ENCODE peak calls at places on chromosomes 2 and 18, in eight cellular contexts. U is prostate gland, H is heart left ventricle, G is aorta, L is lower lobe of right lung, D is neuronal stem cell, S is BE2C, Q is right lobe of liver. C is an unnamed sample.

GRCh38 chr18:41923495-41923894 is 31.5 kb upstream of the PIK3C3 start:
- DNase-seq in G (no peak), Q (no peak), U (no peak), L (no peak), H (no peak), D (no peak), S (no peak), C (no peak)

GRCh38 chr2:41698787-41699422 is 348.9 kb upstream of the PKDCC start:
- DNase-seq in U (peak; percentile 16), L (no peak), D (peak; percentile 45), Q (no peak), H (peak; percentile 44), G (peak; percentile 60), S (peak; percentile 61), C (peak; percentile 41)

GRCh38 chr2:12456293-12457151 is 260.2 kb upstream of the TRIB2 start:
- DNase-seq in D (no peak), U (peak; percentile 88), Q (peak; percentile 89), G (peak; percentile 94), H (peak; percentile 92), S (no peak), L (peak; percentile 95), C (peak; percentile 90)

GRCh38 chr2:110679865-110680264 is 2.0 kb upstream of the BUB1 start:
- DNase-seq in D (no peak), H (no peak), Q (no peak), L (no peak), S (no peak), U (no peak), G (no peak), C (no peak)

GRCh38 chr2:72131916-72132841 is 15.5 kb downstream of the CYP26B1 start:
- DNase-seq in U (no peak), S (no peak), G (peak; percentile 27), H (no peak), L (no peak), Q (peak; percentile 42), D (no peak), C (no peak)

GRCh38 chr2:8543412-8544167 is 138.3 kb upstream of the ID2 start:
- DNase-seq in U (no peak), G (peak; percentile 88), H (peak; percentile 82), L (peak; percentile 79), Q (peak; percentile 52), S (peak; percentile 74), D (no peak), C (peak; percentile 33)

GRCh38 chr2:103289101-103289725 is 527.4 kb downstream of the TMEM182 start:
- DNase-seq in D (no peak), G (no peak), Q (no peak), H (no peak), L (no peak), U (no peak), S (no peak), C (no peak)

GRCh38 chr18:48290162-48290926 is 118.8 kb downstream of the ZBTB7C start:
- DNase-seq in G (no peak), H (no peak), Q (no peak), D (no peak), U (no peak), S (no peak), L (no peak), C (no peak)

GRCh38 chr18:51082571-51083264 is 52.7 kb downstream of the SMAD4 start:
- DNase-seq in D (no peak), H (no peak), U (no peak), S (no peak), Q (no peak), L (no peak), G (no peak), C (no peak)

GRCh38 chr2:223587301-223587700 is 14.9 kb downstream of the SCG2 start:
- DNase-seq in U (no peak), Q (no peak), L (no peak), D (no peak), S (no peak), H (no peak), G (no peak), C (no peak)

GRCh38 chr2:231483398-231484329 is 19.4 kb upstream of the NCL start:
- DNase-seq in D (no peak), U (no peak), S (peak; percentile 17), G (peak; percentile 55), Q (peak; percentile 59), H (peak; percentile 46), L (peak; percentile 59), C (no peak)

GRCh38 chr2:242011516-242011915 is 142.0 kb downstream of the RTP5 start:
- DNase-seq in Q (peak; percentile 35), D (no peak), L (no peak), H (no peak), S (no peak), G (peak; percentile 32), U (no peak), C (no peak)

DNA sequence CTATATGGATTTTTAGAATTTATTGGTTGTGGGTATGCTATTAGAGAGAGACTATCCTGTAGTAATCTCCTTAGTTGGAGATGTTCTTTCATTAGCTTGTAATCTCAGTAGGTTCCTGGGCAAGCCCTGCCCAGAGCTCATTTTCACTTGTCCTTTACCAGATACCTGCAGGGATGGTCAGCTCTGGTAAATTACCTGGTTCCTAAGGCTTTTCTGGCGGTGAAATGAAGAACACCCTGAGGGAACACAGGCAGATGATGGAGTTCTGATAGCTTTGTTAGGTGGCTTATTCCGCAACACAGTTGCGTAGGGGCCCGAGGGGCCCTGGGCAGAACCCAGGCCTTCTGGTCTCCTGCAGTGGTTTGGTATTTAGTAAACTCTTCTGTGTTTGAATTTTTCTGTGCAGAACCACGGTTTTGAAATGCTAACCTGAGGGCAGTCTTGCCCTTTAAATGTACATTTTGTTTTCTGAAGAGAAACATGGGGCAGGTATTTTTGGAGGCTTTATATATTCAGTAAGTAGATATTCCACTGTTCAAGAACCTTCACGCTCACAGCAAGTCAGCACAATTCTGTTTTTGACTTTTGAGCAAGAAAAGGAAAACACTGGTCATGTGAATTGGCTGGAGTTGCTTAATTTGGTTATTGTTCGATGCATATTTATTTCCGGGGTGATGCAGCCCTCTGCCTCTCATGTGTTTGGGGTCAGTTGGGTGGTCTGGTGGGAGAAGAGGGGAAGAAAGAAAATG is 22.4 kb downstream of the ZNF532 start:
- DNase-seq in U (no peak), H (no peak), L (no peak), D (no peak), G (no peak), S (no peak), Q (no peak), C (no peak)
- H3K36me3 ChIP-seq in U (no peaks in the 10 kb centered on the region), H (no peaks in the 10 kb centered on the region), L (no peaks in the 10 kb centered on the region), D (peaks cover 5% of the 10 kb centered on the region), G (no peaks in the 10 kb centered on the region), S (no peaks in the 10 kb centered on the region), Q (no peaks in the 10 kb centered on the region), C (no peaks in the 10 kb centered on the region)

GRCh38 chr2:181306785-181307184 is 150.4 kb upstream of the ITGA4 start:
- DNase-seq in U (no peak), L (no peak), H (no peak), D (no peak), Q (no peak), S (no peak), G (no peak), C (no peak)
- H3K4me1 ChIP-seq in U (no peaks in the 10 kb centered on the region), L (peaks cover 31% of the 10 kb centered on the region), H (peaks cover 6% of the 10 kb centered on the region), D (peaks cover 11% of the 10 kb centered on the region), Q (no peaks in the 10 kb centered on the region), S (no peaks in the 10 kb centered on the region), G (no peaks in the 10 kb centered on the region), C (no peaks in the 10 kb centered on the region)

DNA sequence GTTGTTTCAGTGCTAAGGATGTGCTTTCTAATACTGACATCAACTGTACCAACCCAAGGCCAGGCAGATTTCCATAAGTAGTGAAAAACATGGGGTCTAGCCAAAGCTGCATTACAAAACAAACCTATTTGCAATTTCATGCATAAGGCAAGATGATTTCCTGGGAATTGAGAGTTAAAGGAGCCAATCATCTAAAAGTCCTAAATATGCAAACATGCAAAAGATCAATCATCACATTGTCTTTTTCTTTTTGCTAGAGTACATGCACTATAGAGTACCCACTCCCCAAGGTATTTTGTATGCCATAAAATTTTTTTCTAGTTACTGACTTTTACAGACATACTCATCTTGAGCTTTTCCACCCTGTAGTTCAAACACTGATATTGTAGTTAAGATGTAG is 22.5 kb downstream of the HNRNPLL start:
- DNase-seq in Q (no peak), S (no peak), U (no peak), L (no peak), H (no peak), D (no peak), G (no peak), C (no peak)
- H3K36me3 ChIP-seq in Q (no peaks in the 10 kb centered on the region), S (peaks cover 15% of the 10 kb centered on the region), U (no peaks in the 10 kb centered on the region), L (peaks cover 63% of the 10 kb centered on the region), H (no peaks in the 10 kb centered on the region), D (peaks cover 13% of the 10 kb centered on the region), G (peaks cover 3% of the 10 kb centered on the region), C (no peaks in the 10 kb centered on the region)

GRCh38 chr2:235027558-235028214 is 75.9 kb downstream of the SH3BP4 start:
- DNase-seq in G (no peak), S (peak; percentile 36), Q (no peak), D (no peak), U (peak; percentile 54), L (no peak), H (no peak), C (peak; percentile 75)

GRCh38 chr2:235024951-235025773 is 73.3 kb downstream of the SH3BP4 start:
- DNase-seq in D (no peak), U (no peak), Q (no peak), L (no peak), S (no peak), G (no peak), H (peak; percentile 20), C (no peak)

GRCh38 chr2:235026137-235026536 is 74.3 kb downstream of the SH3BP4 start:
- DNase-seq in D (no peak), U (peak; percentile 91), S (no peak), L (no peak), Q (no peak), H (no peak), G (no peak), C (peak; percentile 90)

GRCh38 chr2:235028646-235029045 is 76.8 kb downstream of the SH3BP4 start:
- DNase-seq in H (peak; percentile 5), S (no peak), D (no peak), U (no peak), Q (no peak), G (no peak), L (no peak), C (no peak)

GRCh38 chr2:235026649-235027557 is 75.1 kb downstream of the SH3BP4 start:
- DNase-seq in S (peak; percentile 65), Q (peak; percentile 95), L (peak; percentile 76), D (no peak), G (no peak), U (peak; percentile 97), H (peak; percentile 80), C (peak; percentile 99)
- H3K4me1 ChIP-seq in S (peaks cover 11% of the 10 kb centered on the region), Q (peaks cover 10% of the 10 kb centered on the region), L (peaks cover 17% of the 10 kb centered on the region), D (no peaks in the 10 kb centered on the region), G (no peaks in the 10 kb centered on the region), U (peaks cover 18% of the 10 kb centered on the region), H (peaks cover 42% of the 10 kb centered on the region), C (peaks cover 65% of the 10 kb centered on the region)